ENCODE peak calls at places on chromosomes 3 and 15, in five cellular contexts. Y is HepG2, K is H1, F is transverse colon, T is GM12878. X is an unnamed sample.

GRCh38 chr15:45378913-45379262 is 544 bp upstream of the GATM start:
- DNase-seq in Y (no peak), K (no peak), F (no peak), T (no peak), X (no peak)

GRCh38 chr3:169146112-169146665 is 517.3 kb downstream of the MECOM start:
- DNase-seq in Y (no peak), K (peak; percentile 62), F (peak; percentile 53), T (no peak), X (peak; percentile 48)

GRCh38 chr3:43866529-43867353 is 176.0 kb downstream of the ABHD5 start:
- DNase-seq in Y (no peak), K (no peak), F (no peak), T (no peak), X (no peak)

GRCh38 chr3:35936571-35936970 is 297.2 kb downstream of the ARPP21 start:
- DNase-seq in Y (no peak), K (no peak), F (no peak), T (no peak), X (no peak)

GRCh38 chr3:184260571-184261269 is 633 bp downstream of the CAMK2N2 start:
- DNase-seq in Y (no peak), K (peak; percentile 79), F (no peak), T (no peak), X (no peak)

GRCh38 chr3:17553080-17553479 is 189.4 kb downstream of the TBC1D5 start:
- DNase-seq in Y (no peak), K (no peak), F (no peak), T (no peak), X (no peak)

GRCh38 chr3:158918008-158918407 is 116.2 kb downstream of the MFSD1 start:
- DNase-seq in Y (peak; percentile 45), K (peak; percentile 74), F (peak; percentile 24), T (no peak), X (peak; percentile 59)

GRCh38 chr3:4888913-4889846 is 90.1 kb upstream of the BHLHE40 start:
- DNase-seq in Y (no peak), K (no peak), F (no peak), T (peak; percentile 71), X (no peak)

GRCh38 chr15:62391565-62392262 is 226.6 kb upstream of the C2CD4B start:
- DNase-seq in Y (peak; percentile 29), K (peak; percentile 73), F (peak; percentile 59), T (no peak), X (peak; percentile 50)

GRCh38 chr3:130748981-130749380 is 2.4 kb upstream of the PIK3R4 start:
- DNase-seq in Y (no peak), K (no peak), F (no peak), T (no peak), X (no peak)

GRCh38 chr15:26838742-26839460 is 28.0 kb upstream of the GABRA5 start:
- DNase-seq in Y (no peak), K (peak; percentile 89), F (no peak), T (no peak), X (peak; percentile 63)

GRCh38 chr3:182412066-182412465 is 381.2 kb upstream of the ATP11B start:
- DNase-seq in Y (no peak), K (no peak), F (no peak), T (no peak), X (no peak)

GRCh38 chr3:177676947-177677587 is 479.8 kb upstream of the TBL1XR1 start:
- DNase-seq in Y (no peak), K (no peak), F (peak; percentile 14), T (no peak), X (no peak)

GRCh38 chr3:122926322-122926721 is 101.2 kb downstream of the SEMA5B start:
- DNase-seq in Y (no peak), K (no peak), F (no peak), T (no peak), X (no peak)

GRCh38 chr3:33047842-33048834 is 48.8 kb downstream of the GLB1 start:
- DNase-seq in Y (no peak), K (no peak), F (no peak), T (no peak), X (no peak)

GRCh38 chr3:158792709-158793108 is 9.1 kb upstream of the MFSD1 start:
- DNase-seq in Y (no peak), K (no peak), F (no peak), T (no peak), X (no peak)

GRCh38 chr3:9147215-9147895 is 102.1 kb downstream of the SRGAP3 start:
- DNase-seq in Y (no peak), K (no peak), F (no peak), T (no peak), X (no peak)

DNA sequence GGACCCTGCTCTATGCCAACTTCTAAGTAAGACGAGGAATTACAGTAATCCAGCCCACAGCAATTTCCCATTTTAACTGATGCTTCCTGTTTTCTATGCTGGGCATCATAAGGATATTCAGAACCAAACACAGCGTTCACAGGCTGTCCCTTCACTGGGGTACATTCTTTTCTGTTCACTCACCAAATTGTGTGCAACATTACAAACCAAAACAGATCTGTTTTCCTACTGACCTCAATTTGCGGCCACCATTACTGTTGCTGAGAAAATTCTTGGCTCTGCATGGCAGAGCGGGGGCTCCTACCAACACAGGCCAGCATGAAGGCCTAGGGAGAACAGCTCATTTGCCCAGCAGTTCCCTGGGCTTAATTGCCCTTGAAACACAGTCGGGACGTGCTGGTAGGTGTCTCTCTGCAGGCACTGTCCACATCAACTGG is 76.5 kb downstream of the MYO1E start:
- DNase-seq in Y (no peak), K (no peak), F (no peak), T (no peak), X (no peak)
- TF ChIP-seq POLR2A in Y (no peak), K (no peak), F (no peak), T (no peak), X (no peak)

DNA sequence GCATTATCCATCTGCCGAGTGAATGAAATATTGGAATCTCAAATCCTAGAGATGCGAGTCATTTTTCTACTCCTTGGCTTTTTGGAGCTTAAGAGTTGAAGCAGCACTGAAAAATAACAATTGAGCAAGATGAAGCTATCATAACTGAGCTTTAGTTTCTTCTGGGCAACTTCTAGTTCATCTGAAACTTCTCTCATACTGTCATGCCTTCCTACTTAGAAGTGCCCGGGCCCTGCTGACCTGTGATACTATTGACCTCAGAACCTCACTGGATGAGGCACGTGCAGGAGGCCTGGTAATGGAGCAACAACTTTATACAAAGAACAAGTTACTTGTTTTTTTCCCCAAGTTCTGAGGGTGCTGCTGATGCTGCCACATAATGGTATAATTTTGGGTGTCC is 48.5 kb upstream of the P3H2 start:
- DNase-seq in Y (no peak), K (no peak), F (no peak), T (no peak), X (no peak)
- H3K4me3 ChIP-seq in Y (no peak overlapping the region), K (no peak overlapping the region), F (no peak overlapping the region), T (no peak overlapping the region), X (no peak overlapping the region)

GRCh38 chr15:25236861-25237155 is 202.0 kb downstream of the UBE3A start:
- DNase-seq in Y (no peak), K (no peak), F (no peak), T (no peak), X (no peak)

GRCh38 chr15:25236143-25236860 is 202.5 kb downstream of the UBE3A start:
- DNase-seq in Y (no peak), K (no peak), F (no peak), T (no peak), X (no peak)

GRCh38 chr15:25233766-25234350 is 205.0 kb downstream of the UBE3A start:
- DNase-seq in Y (no peak), K (no peak), F (no peak), T (no peak), X (no peak)

GRCh38 chr15:25235391-25235790 is 203.4 kb downstream of the UBE3A start:
- DNase-seq in Y (no peak), K (no peak), F (no peak), T (no peak), X (no peak)

GRCh38 chr15:25234831-25235230 is 204.0 kb downstream of the UBE3A start:
- DNase-seq in Y (no peak), K (no peak), F (no peak), T (no peak), X (no peak)
- H3K9me3 ChIP-seq in Y (peaks cover 100% of the 10 kb centered on the region), K (peaks cover 100% of the 10 kb centered on the region), F (peaks cover 4% of the 10 kb centered on the region), T (no peaks in the 10 kb centered on the region), X (no peaks in the 10 kb centered on the region)

GRCh38 chr3:71244153-71245051 is 339.1 kb downstream of the FOXP1 start:
- DNase-seq in Y (no peak), K (no peak), F (peak; percentile 39), T (no peak), X (no peak)
- TF ChIP-seq POLR2A in Y (no peak), K (no peak), F (no peak), T (no peak), X (no peak)

DNA sequence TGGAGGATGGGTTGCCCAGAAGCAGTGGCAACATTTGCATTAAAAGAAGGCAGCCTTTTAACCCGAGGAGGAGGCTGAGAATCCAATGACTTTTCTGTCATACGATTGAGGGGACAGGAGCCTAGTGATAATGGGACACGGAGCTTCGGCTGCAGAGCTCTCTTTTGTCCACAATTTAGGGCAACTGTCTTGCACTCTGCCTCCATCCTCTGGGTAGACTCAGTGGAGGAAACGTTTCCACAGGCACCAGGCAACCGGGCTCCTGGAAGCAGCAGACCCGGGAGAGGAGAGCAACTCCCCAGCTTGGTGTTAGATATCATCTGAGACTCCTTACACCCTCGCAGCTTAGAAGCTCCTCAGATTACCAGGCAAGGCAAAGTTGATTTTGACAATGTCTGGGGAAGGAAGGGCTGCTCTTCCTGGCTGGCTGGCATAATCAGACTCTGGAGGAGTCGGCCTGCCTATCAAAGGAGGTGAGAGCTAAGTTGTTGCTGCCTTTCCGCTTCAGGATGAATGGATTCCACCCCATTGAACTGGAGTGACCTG is 43.5 kb upstream of the RNU6-1 start:
- DNase-seq in Y (no peak), K (no peak), F (no peak), T (no peak), X (peak; percentile 44)
- H3K4me3 ChIP-seq in Y (no peak overlapping the region), K (no peak overlapping the region), F (no peak overlapping the region), T (no peak overlapping the region), X (no peak overlapping the region)

GRCh38 chr15:81722982-81723381 is 322.8 kb downstream of the MEX3B start:
- DNase-seq in Y (no peak), K (no peak), F (no peak), T (no peak), X (no peak)

GRCh38 chr15:81729340-81729739 is 316.5 kb downstream of the MEX3B start:
- DNase-seq in Y (no peak), K (no peak), F (no peak), T (no peak), X (no peak)

GRCh38 chr15:81725590-81725989 is 320.2 kb downstream of the MEX3B start:
- DNase-seq in Y (no peak), K (no peak), F (no peak), T (no peak), X (no peak)

GRCh38 chr15:81723758-81724157 is 322.1 kb downstream of the MEX3B start:
- DNase-seq in Y (no peak), K (no peak), F (no peak), T (no peak), X (no peak)
- H3K9me3 ChIP-seq in Y (peaks cover 26% of the 10 kb centered on the region), K (peaks cover 28% of the 10 kb centered on the region), F (no peaks in the 10 kb centered on the region), T (no peaks in the 10 kb centered on the region), X (no peaks in the 10 kb centered on the region)

GRCh38 chr3:171198781-171199472 is 172.4 kb upstream of the SLC2A2 start:
- DNase-seq in Y (no peak), K (no peak), F (no peak), T (no peak), X (no peak)

GRCh38 chr3:171204942-171205341 is 178.4 kb upstream of the SLC2A2 start:
- DNase-seq in Y (no peak), K (no peak), F (no peak), T (no peak), X (no peak)

GRCh38 chr3:171201825-171202224 is 175.3 kb upstream of the SLC2A2 start:
- DNase-seq in Y (no peak), K (no peak), F (no peak), T (no peak), X (no peak)

GRCh38 chr3:171199473-171199829 is 172.9 kb upstream of the SLC2A2 start:
- DNase-seq in Y (no peak), K (no peak), F (no peak), T (no peak), X (no peak)

GRCh38 chr3:171200052-171201029 is 173.8 kb upstream of the SLC2A2 start:
- DNase-seq in Y (no peak), K (no peak), F (no peak), T (no peak), X (no peak)
- TF ChIP-seq POLR2A in Y (no peak), K (no peak), F (no peak), T (no peak), X (no peak)